ENCODE peak calls at places on chromosomes 2 and 18, in five cellular contexts. One of them, this sample, is unnamed.

GRCh38 chr2:240624950-240625621 is at the start of gene GPR35:
- DNase-seq in A549: peak; percentile 26
- DNase-seq in NB4: peak; percentile 97
- DNase-seq in heart left ventricle: peak; percentile 42
- DNase-seq in esophagus squamous epithelium: no peak
- DNase-seq in this sample: no peak

GRCh38 chr18:13285874-13286273 is 67.3 kb downstream of the LDLRAD4 start:
- DNase-seq in A549: no peak
- DNase-seq in NB4: no peak
- DNase-seq in heart left ventricle: no peak
- DNase-seq in esophagus squamous epithelium: no peak
- DNase-seq in this sample: no peak

GRCh38 chr2:25197336-25198208 is 29.2 kb upstream of the POMC start:
- DNase-seq in A549: no peak
- DNase-seq in NB4: no peak
- DNase-seq in heart left ventricle: no peak
- DNase-seq in esophagus squamous epithelium: no peak
- DNase-seq in this sample: no peak

GRCh38 chr2:150357770-150358467 is 129.5 kb downstream of the RND3 start:
- DNase-seq in A549: no peak
- DNase-seq in NB4: no peak
- DNase-seq in heart left ventricle: no peak
- DNase-seq in esophagus squamous epithelium: no peak
- DNase-seq in this sample: no peak

GRCh38 chr2:177753682-177754475 is 318.7 kb downstream of the PDE11A start:
- DNase-seq in A549: peak; percentile 84
- DNase-seq in NB4: peak; percentile 69
- DNase-seq in heart left ventricle: peak; percentile 89
- DNase-seq in esophagus squamous epithelium: peak; percentile 15
- DNase-seq in this sample: peak; percentile 77

GRCh38 chr2:150520887-150521664 is 33.6 kb upstream of the RND3 start:
- DNase-seq in A549: no peak
- DNase-seq in NB4: no peak
- DNase-seq in heart left ventricle: no peak
- DNase-seq in esophagus squamous epithelium: no peak
- DNase-seq in this sample: no peak

GRCh38 chr2:241272722-241273551 is 42.5 kb downstream of the HDLBP start:
- DNase-seq in A549: peak; percentile 18
- DNase-seq in NB4: peak; percentile 61
- DNase-seq in heart left ventricle: peak; percentile 80
- DNase-seq in esophagus squamous epithelium: no peak
- DNase-seq in this sample: peak; percentile 76

GRCh38 chr2:50207881-50208280 is 824.1 kb downstream of the NRXN1 start:
- DNase-seq in A549: no peak
- DNase-seq in NB4: no peak
- DNase-seq in heart left ventricle: no peak
- DNase-seq in esophagus squamous epithelium: no peak
- DNase-seq in this sample: no peak

GRCh38 chr2:45494275-45494977 is 116.6 kb downstream of the SRBD1 start:
- DNase-seq in A549: peak; percentile 79
- DNase-seq in NB4: peak; percentile 72
- DNase-seq in heart left ventricle: no peak
- DNase-seq in esophagus squamous epithelium: no peak
- DNase-seq in this sample: peak; percentile 63

GRCh38 chr2:47264183-47264582 is 109.1 kb upstream of the STPG4 start:
- DNase-seq in A549: peak; percentile 22
- DNase-seq in NB4: no peak
- DNase-seq in heart left ventricle: no peak
- DNase-seq in esophagus squamous epithelium: no peak
- DNase-seq in this sample: no peak

GRCh38 chr2:9594361-9595063 is 36.3 kb downstream of the YWHAQ start:
- DNase-seq in A549: peak; percentile 56
- DNase-seq in NB4: no peak
- DNase-seq in heart left ventricle: no peak
- DNase-seq in esophagus squamous epithelium: no peak
- DNase-seq in this sample: no peak

GRCh38 chr2:23563673-23564617 is 179.0 kb downstream of the KLHL29 start:
- DNase-seq in A549: no peak
- DNase-seq in NB4: no peak
- DNase-seq in heart left ventricle: peak; percentile 65
- DNase-seq in esophagus squamous epithelium: no peak
- DNase-seq in this sample: no peak

GRCh38 chr2:66683068-66683467 is 248.1 kb downstream of the MEIS1 start:
- DNase-seq in A549: no peak
- DNase-seq in NB4: no peak
- DNase-seq in heart left ventricle: no peak
- DNase-seq in esophagus squamous epithelium: no peak
- DNase-seq in this sample: no peak

GRCh38 chr18:50610349-50610748 is 50.5 kb downstream of the MAPK4 start:
- DNase-seq in A549: peak; percentile 7
- DNase-seq in NB4: peak; percentile 21
- DNase-seq in heart left ventricle: no peak
- DNase-seq in esophagus squamous epithelium: no peak
- DNase-seq in this sample: peak; percentile 38

GRCh38 chr2:96842600-96842999 is 1.2 kb downstream of the ANKRD23 start:
- DNase-seq in A549: no peak
- DNase-seq in NB4: no peak
- DNase-seq in heart left ventricle: peak; percentile 83
- DNase-seq in esophagus squamous epithelium: no peak
- DNase-seq in this sample: no peak
- TF ChIP-seq POLR2A in A549: no peak
- TF ChIP-seq POLR2A in NB4: no peak
- TF ChIP-seq POLR2A in heart left ventricle: no peak
- TF ChIP-seq POLR2A in esophagus squamous epithelium: no peak
- TF ChIP-seq POLR2A in this sample: no peak

GRCh38 chr2:105339414-105339813 is 2.1 kb downstream of the C2orf49 start:
- DNase-seq in A549: no peak
- DNase-seq in NB4: no peak
- DNase-seq in heart left ventricle: no peak
- DNase-seq in esophagus squamous epithelium: no peak
- DNase-seq in this sample: no peak
- TF ChIP-seq POLR2A in A549: no peak
- TF ChIP-seq POLR2A in NB4: no peak
- TF ChIP-seq POLR2A in heart left ventricle: no peak
- TF ChIP-seq POLR2A in esophagus squamous epithelium: no peak
- TF ChIP-seq POLR2A in this sample: no peak

GRCh38 chr2:127408004-127408806 is 10.0 kb upstream of the PROC start:
- DNase-seq in A549: peak; percentile 92
- DNase-seq in NB4: peak; percentile 96
- DNase-seq in heart left ventricle: peak; percentile 94
- DNase-seq in esophagus squamous epithelium: peak; percentile 43
- DNase-seq in this sample: peak; percentile 98
- TF ChIP-seq POLR2A in A549: peak; percentile 48
- TF ChIP-seq POLR2A in NB4: peak; percentile 27
- TF ChIP-seq POLR2A in heart left ventricle: peak; percentile 54
- TF ChIP-seq POLR2A in esophagus squamous epithelium: peak; percentile 44
- TF ChIP-seq POLR2A in this sample: peak; percentile 72

DNA sequence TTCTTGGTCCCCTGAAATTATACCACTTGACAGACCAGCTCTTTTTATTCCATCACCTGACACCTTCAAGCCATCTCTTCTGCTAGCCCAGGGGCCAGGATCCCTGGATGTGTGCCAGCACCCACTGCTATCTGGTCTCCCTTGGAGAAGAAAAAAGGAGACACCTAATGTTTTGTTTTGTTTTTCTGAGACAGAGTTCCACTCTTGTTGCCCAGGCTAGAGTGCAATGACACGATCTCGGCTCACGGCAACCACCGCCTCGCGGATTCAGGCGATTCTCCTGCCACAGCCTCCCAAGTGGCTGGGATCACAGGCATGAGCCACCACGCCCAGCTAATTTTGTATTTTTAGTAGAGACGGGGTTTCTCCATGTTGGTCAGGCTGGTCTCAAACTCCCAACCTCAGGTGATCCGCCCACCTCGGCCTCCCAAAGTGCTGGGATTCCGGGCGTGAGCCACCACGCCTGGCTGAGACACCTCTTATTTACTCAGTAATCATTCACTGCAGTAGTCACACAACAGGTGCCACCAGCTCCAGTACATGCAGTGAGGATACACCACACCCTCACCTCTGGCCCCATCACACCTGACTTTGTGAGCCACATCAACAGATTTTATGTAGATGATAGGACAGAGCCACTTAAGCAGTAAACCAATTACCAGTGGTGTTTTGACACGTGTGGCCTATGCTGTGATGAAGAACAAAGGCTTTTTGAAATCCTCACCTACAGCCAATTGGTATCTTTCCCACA is 42.8 kb upstream of the PCBP1 start:
- DNase-seq in A549: no peak
- DNase-seq in NB4: no peak
- DNase-seq in heart left ventricle: no peak
- DNase-seq in esophagus squamous epithelium: no peak
- DNase-seq in this sample: no peak
- TF ChIP-seq POLR2A in A549: no peak
- TF ChIP-seq POLR2A in NB4: no peak
- TF ChIP-seq POLR2A in heart left ventricle: no peak
- TF ChIP-seq POLR2A in esophagus squamous epithelium: no peak
- TF ChIP-seq POLR2A in this sample: no peak

GRCh38 chr2:171158790-171159325 is 1.8 kb downstream of the TLK1 start:
- DNase-seq in A549: no peak
- DNase-seq in NB4: no peak
- DNase-seq in heart left ventricle: no peak
- DNase-seq in esophagus squamous epithelium: no peak
- DNase-seq in this sample: no peak

GRCh38 chr2:171160119-171160629 is 519 bp downstream of the TLK1 start:
- DNase-seq in A549: peak; percentile 69
- DNase-seq in NB4: no peak
- DNase-seq in heart left ventricle: peak; percentile 69
- DNase-seq in esophagus squamous epithelium: no peak
- DNase-seq in this sample: peak; percentile 78

GRCh38 chr2:171158036-171158789 is 2.5 kb downstream of the TLK1 start:
- DNase-seq in A549: no peak
- DNase-seq in NB4: no peak
- DNase-seq in heart left ventricle: no peak
- DNase-seq in esophagus squamous epithelium: no peak
- DNase-seq in this sample: no peak

GRCh38 chr2:171160630-171161424 is at the start of gene TLK1:
- DNase-seq in A549: peak; percentile 74
- DNase-seq in NB4: peak; percentile 91
- DNase-seq in heart left ventricle: peak; percentile 82
- DNase-seq in esophagus squamous epithelium: peak; percentile 7
- DNase-seq in this sample: peak; percentile 88

DNA sequence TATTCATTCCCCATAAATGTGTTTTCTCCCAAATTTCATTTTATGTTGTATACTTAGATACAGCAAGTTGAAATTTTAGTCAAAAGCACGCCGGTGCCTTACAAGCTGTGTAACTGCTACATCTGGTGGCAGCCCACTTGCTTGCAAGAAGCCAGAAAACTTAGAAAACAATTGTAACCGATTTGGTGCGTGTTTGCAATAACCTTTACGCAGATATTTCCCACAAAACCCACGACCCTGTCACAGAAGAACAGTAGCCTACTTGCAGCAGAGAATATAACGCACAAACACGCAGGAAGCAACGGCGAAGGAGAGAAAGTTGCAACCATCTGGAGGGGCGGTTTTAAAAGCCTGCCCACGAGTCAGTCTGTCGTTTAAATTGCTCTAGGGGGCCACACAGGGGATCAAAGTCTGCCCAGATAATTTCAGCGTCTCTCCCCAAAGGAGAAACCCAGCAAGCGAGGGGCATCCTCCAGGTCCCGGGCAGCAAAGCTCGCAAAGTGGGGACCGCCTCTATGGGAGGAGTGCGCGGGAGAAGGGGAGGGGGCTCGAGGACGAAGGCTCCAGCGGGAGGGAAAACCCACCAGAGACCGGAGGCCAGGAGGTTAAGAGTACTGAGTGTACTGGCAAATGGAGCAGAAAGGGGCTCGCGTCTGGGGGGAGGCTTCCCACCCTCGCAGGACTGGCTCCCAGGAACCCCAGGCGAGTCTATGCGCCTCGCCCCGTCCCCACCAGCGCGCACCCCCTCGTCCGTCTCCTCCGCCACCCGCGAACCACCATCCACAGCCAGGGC is 1.2 kb downstream of the TLK1 start:
- DNase-seq in A549: peak; percentile 67
- DNase-seq in NB4: peak; percentile 78
- DNase-seq in heart left ventricle: peak; percentile 48
- DNase-seq in esophagus squamous epithelium: no peak
- DNase-seq in this sample: peak; percentile 76
- TF ChIP-seq POLR2A in A549: peak; percentile 41
- TF ChIP-seq POLR2A in NB4: no peak
- TF ChIP-seq POLR2A in heart left ventricle: no peak
- TF ChIP-seq POLR2A in esophagus squamous epithelium: no peak
- TF ChIP-seq POLR2A in this sample: no peak